ENCODE peak calls at places on chromosomes 5 and 9, in eight cellular contexts. K is sigmoid colon, J is SK-N-MC, C is GM12891, A is stomach, Z is GM12878, L is transverse colon, E is breast epithelium. Q is an unnamed sample.

GRCh38 chr9:105243015-105243686 is 1.3 kb upstream of the SLC44A1 start:
- DNase-seq in E (no peak), C (no peak), A (no peak), K (no peak), Z (no peak), L (no peak), J (no peak), Q (no peak)

GRCh38 chr5:173499471-173500212 is 116.8 kb downstream of the BOD1 start:
- DNase-seq in K (no peak), E (no peak), A (peak), J (no peak), L (no peak), C (no peak), Z (no peak), Q (no peak)

GRCh38 chr5:133287500-133287899 is 235.7 kb downstream of the HSPA4 start:
- DNase-seq in A (peak), K (no peak), J (no peak), E (no peak), C (no peak), Z (no peak), L (peak), Q (no peak)

GRCh38 chr5:66849803-66850202 is 253.6 kb downstream of the MAST4 start:
- DNase-seq in A (no peak), K (no peak), Z (no peak), J (peak), L (no peak), C (no peak), E (no peak), Q (no peak)

GRCh38 chr5:149367249-149367971 is 9.6 kb downstream of the PCYOX1L start:
- DNase-seq in E (no peak), Z (no peak), K (peak), A (peak), L (peak), C (peak), J (no peak), Q (peak)

GRCh38 chr9:80492221-80492620 is 920.5 kb downstream of the TLE4 start:
- DNase-seq in Z (no peak), J (no peak), A (peak), C (no peak), L (no peak), E (no peak), K (no peak), Q (no peak)

GRCh38 chr5:6236858-6237481 is 141.4 kb downstream of the MED10 start:
- DNase-seq in Z (peak), A (no peak), L (no peak), K (no peak), J (no peak), C (no peak), E (no peak), Q (no peak)

GRCh38 chr9:21993007-21993406 is 1.2 kb downstream of the CDKN2A start:
- DNase-seq in K (no peak), E (no peak), L (no peak), A (no peak), Z (no peak), J (no peak), C (no peak), Q (no peak)

GRCh38 chr9:5773324-5773999 is 59.5 kb downstream of the ERMP1 start:
- DNase-seq in E (no peak), Z (no peak), A (no peak), C (no peak), J (no peak), L (no peak), K (no peak), Q (no peak)

GRCh38 chr5:36049949-36050348 is 16.7 kb downstream of the UGT3A2 start:
- DNase-seq in J (no peak), A (no peak), Z (no peak), K (no peak), C (no peak), E (no peak), L (no peak), Q (no peak)

GRCh38 chr5:33482335-33482734 is 41.6 kb downstream of the TARS1 start:
- DNase-seq in E (no peak), C (no peak), Z (no peak), J (no peak), L (no peak), K (no peak), A (no peak), Q (no peak)

GRCh38 chr5:73344835-73345234 is 103.7 kb downstream of the FOXD1 start:
- DNase-seq in Z (no peak), K (no peak), L (no peak), C (no peak), A (no peak), J (no peak), E (no peak), Q (no peak)

GRCh38 chr5:169256191-169256590 is 44.7 kb downstream of the SLIT3 start:
- DNase-seq in E (no peak), L (no peak), J (no peak), A (no peak), K (no peak), Z (no peak), C (no peak), Q (no peak)
- TF ChIP-seq POLR2AphosphoS5 in E (no peak), L (no peak), J (no peak), A (no peak), K (no peak), Z (no peak), C (no peak), Q (no peak)

GRCh38 chr5:74626386-74627222 is 13.9 kb downstream of the ENC1 start:
- DNase-seq in L (no peak), J (no peak), Z (no peak), C (no peak), E (no peak), A (no peak), K (no peak), Q (no peak)
- TF ChIP-seq POLR2AphosphoS5 in L (no peak), J (no peak), Z (no peak), C (peak), E (no peak), A (no peak), K (no peak), Q (no peak)

GRCh38 chr5:103943243-103943642 is 380.7 kb upstream of the NUDT12 start:
- DNase-seq in Z (no peak), K (no peak), A (no peak), L (no peak), E (no peak), C (no peak), J (no peak), Q (no peak)
- TF ChIP-seq POLR2AphosphoS5 in Z (no peak), K (no peak), A (no peak), L (no peak), E (no peak), C (no peak), J (no peak), Q (no peak)

DNA sequence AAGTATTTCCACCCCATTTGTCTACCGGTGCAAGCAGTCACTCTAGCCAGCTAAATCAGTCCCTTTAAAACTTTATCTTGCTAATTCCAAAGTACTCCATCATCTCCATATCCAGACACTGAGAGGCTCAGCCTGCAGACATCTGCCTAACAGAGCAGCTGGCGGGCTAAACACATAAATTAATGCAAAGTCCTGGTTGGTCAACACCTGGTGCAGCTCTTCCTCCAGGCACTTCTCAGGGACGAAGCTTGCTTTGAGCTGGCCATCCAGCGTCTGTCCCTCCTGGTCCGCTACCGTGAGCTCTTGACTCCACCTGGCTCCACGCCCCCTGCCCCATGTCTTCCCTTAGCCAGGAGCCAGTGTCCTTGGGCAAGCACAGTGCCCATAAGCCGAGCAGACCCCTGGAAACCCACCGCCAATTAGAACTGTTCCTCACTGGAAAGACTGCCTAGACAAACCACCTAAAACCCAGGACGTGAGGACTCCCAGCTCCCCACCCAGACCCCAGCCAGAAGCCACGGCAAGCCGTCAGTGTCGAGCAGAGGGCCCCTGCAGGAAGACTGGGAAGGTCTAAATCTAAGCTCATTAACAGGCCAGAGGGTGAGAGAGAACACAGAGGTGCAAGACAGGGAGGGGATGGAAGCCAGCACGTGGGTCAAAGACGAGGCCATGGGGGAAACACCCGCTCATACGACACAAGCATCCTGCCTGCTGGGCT is 120.1 kb downstream of the COL23A1 start:
- DNase-seq in Z (no peak), J (no peak), A (no peak), E (no peak), L (no peak), C (no peak), K (no peak), Q (no peak)
- TF ChIP-seq POLR2AphosphoS5 in Z (no peak), J (no peak), A (no peak), E (no peak), L (no peak), C (no peak), K (no peak), Q (no peak)

GRCh38 chr9:125750656-125751035 is 3.5 kb downstream of the PBX3 start:
- DNase-seq in E (no peak), A (no peak), C (no peak), L (no peak), Z (no peak), K (no peak), J (no peak), Q (no peak)
- TF ChIP-seq POLR2AphosphoS5 in E (no peak), A (no peak), C (no peak), L (no peak), Z (no peak), K (no peak), J (no peak), Q (no peak)

DNA sequence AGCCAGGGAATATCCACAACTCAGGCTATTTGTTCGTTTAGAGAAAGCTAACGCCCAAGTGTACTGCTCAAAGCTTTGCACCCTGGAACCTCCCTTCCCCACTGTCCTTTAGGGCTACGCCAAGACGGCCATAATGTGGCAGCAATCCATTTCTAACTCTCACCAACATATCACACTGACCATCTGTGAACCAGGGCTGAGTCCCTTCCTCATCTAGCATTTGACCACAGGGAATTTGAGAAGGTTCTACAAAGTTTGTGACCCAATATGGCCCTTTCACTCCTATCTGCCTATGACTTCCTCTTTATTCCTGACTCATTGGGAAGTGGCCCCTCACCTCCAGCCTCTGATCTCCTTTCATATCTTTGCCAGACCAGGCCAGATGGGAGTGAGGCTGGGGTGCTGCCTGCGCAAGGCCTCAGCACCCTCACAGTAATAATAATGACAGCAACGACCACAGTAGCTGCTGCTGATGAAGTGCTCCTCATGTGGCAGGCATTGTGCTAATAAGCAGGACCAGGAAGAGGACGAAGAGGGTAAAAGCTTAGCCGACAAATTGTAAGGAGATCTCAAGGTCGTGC is 9.3 kb upstream of the ARAP3 start:
- DNase-seq in K (no peak), E (no peak), J (no peak), A (no peak), Z (no peak), C (no peak), L (no peak), Q (peak)
- TF ChIP-seq POLR2AphosphoS5 in K (no peak), E (no peak), J (no peak), A (no peak), Z (no peak), C (no peak), L (no peak), Q (no peak)